ENCODE peak calls at places on chromosomes 12 and 14, in four cellular contexts. Z is progenitor cell of endocrine pancreas, X is fibroblast of lung, Y is aorta. O is an unnamed sample.

GRCh38 chr12:28265435-28266042 is 75.3 kb downstream of the CCDC91 start:
- DNase-seq in Z (no peak), X (no peak), Y (no peak), O (no peak)

GRCh38 chr14:92960706-92961566 is 38.0 kb downstream of the CHGA start:
- DNase-seq in Z (no peak), X (no peak), Y (no peak), O (no peak)

GRCh38 chr12:55829967-55830600 is 697 bp upstream of the DNAJC14 start:
- DNase-seq in Z (peak), X (no peak), Y (peak), O (peak)

GRCh38 chr12:127664901-127665300 is 602.1 kb upstream of the TMEM132C start:
- DNase-seq in Z (no peak), X (no peak), Y (no peak), O (no peak)

GRCh38 chr12:42447371-42447786 is 121.4 kb downstream of the PPHLN1 start:
- DNase-seq in Z (no peak), X (peak), Y (no peak), O (no peak)

GRCh38 chr12:67320614-67321305 is 51.6 kb downstream of the CAND1 start:
- DNase-seq in Z (no peak), X (no peak), Y (no peak), O (no peak)

GRCh38 chr12:112005419-112006395 is 7.3 kb downstream of the TMEM116 start:
- DNase-seq in Z (no peak), X (peak), Y (no peak), O (peak)

GRCh38 chr14:73426877-73427276 is 31.5 kb downstream of the NUMB start:
- DNase-seq in Z (no peak), X (peak), Y (no peak), O (no peak)

GRCh38 chr14:39488600-39488999 is 56.4 kb upstream of the FBXO33 start:
- DNase-seq in Z (no peak), X (peak), Y (no peak), O (no peak)

GRCh38 chr12:95949801-95950206 is 6.7 kb downstream of the AMDHD1 start:
- DNase-seq in Z (no peak), X (no peak), Y (no peak), O (no peak)

GRCh38 chr12:11242656-11243055 is 26.9 kb downstream of the PRB3 start:
- DNase-seq in Z (no peak), X (no peak), Y (no peak), O (no peak)

GRCh38 chr12:130433411-130433810 is 95.7 kb downstream of the PIWIL1 start:
- DNase-seq in Z (no peak), X (no peak), Y (peak), O (no peak)

GRCh38 chr12:42372154-42372791 is 46.3 kb downstream of the PPHLN1 start:
- DNase-seq in Z (no peak), X (peak), Y (no peak), O (no peak)

GRCh38 chr12:43728117-43728516 is 30.5 kb downstream of the PUS7L start:
- DNase-seq in Z (no peak), X (peak), Y (no peak), O (no peak)

GRCh38 chr14:89041245-89041585 is 216.8 kb downstream of the TTC8 start:
- DNase-seq in Z (no peak), X (no peak), Y (no peak), O (no peak)

GRCh38 chr12:59164226-59164625 is 243.9 kb upstream of the LRIG3 start:
- DNase-seq in Z (no peak), X (no peak), Y (no peak), O (no peak)

GRCh38 chr12:109542014-109542413 is 31.3 kb downstream of the MMAB start:
- DNase-seq in Z (no peak), X (peak), Y (no peak), O (no peak)

GRCh38 chr14:71230897-71231296 is 323.6 kb downstream of the PCNX1 start:
- DNase-seq in Z (no peak), X (no peak), Y (no peak), O (no peak)

GRCh38 chr14:55249423-55249822 is 21.8 kb upstream of the FBXO34 start:
- DNase-seq in Z (no peak), X (peak), Y (no peak), O (no peak)

GRCh38 chr14:105247026-105247425 is 1.3 kb upstream of the BTBD6 start:
- DNase-seq in Z (no peak), X (no peak), Y (no peak), O (no peak)

GRCh38 chr12:106774808-106775524 is 484 bp downstream of the RIC8B start:
- DNase-seq in Z (no peak), X (no peak), Y (no peak), O (no peak)

GRCh38 chr12:37733856-37734255 is 582.7 kb upstream of the ALG10B start:
- DNase-seq in Z (no peak), X (no peak), Y (no peak), O (no peak)

O was measured in lower lobe of right lung.